ENCODE peak calls at places on chromosomes 5 and 9, in ten cellular contexts. P, J, I, C, D, K, Y, Q, X and Z are unnamed samples.

GRCh38 chr5:170986598-170986997 is 124.8 kb downstream of the RANBP17 start:
- DNase-seq in P (no peak), X (no peak), Y (no peak), Q (peak; percentile 44), K (no peak), I (no peak), D (peak; percentile 72), C (no peak), J (peak; percentile 35), Z (no peak)

GRCh38 chr9:92728831-92729734 is 35.5 kb downstream of the BICD2 start:
- DNase-seq in Q (peak; percentile 36), D (peak; percentile 38), J (no peak), I (no peak), C (no peak), X (peak; percentile 81), K (no peak), P (peak; percentile 18), Y (no peak), Z (no peak)

GRCh38 chr5:171703116-171703515 is 82.5 kb upstream of the SMIM23 start:
- DNase-seq in P (no peak), Y (no peak), I (no peak), D (no peak), K (no peak), J (no peak), C (no peak), X (no peak), Q (no peak), Z (no peak)

GRCh38 chr5:54087436-54087835 is 222.9 kb downstream of the ARL15 start:
- DNase-seq in Y (no peak), C (no peak), P (no peak), X (no peak), J (no peak), K (no peak), Q (peak; percentile 83), D (peak; percentile 91), I (no peak), Z (no peak)

GRCh38 chr9:137801023-137801319 is 76.6 kb upstream of the CACNA1B start:
- DNase-seq in X (no peak), D (no peak), C (no peak), J (no peak), P (no peak), Y (no peak), I (no peak), Q (no peak), K (no peak), Z (no peak)

GRCh38 chr9:99851028-99851822 is 29.5 kb downstream of the NR4A3 start:
- DNase-seq in D (no peak), K (no peak), X (peak; percentile 50), C (no peak), I (no peak), Q (no peak), P (no peak), J (no peak), Y (no peak), Z (no peak)

GRCh38 chr5:109914906-109915305 is 225.2 kb downstream of the MAN2A1 start:
- DNase-seq in K (no peak), Q (no peak), C (no peak), J (no peak), P (no peak), Y (no peak), D (no peak), I (no peak), X (no peak), Z (no peak)

GRCh38 chr9:116979461-116979860 is 292.4 kb downstream of the TRIM32 start:
- DNase-seq in Q (no peak), D (no peak), Y (no peak), C (no peak), P (no peak), X (no peak), K (no peak), J (peak; percentile 29), I (no peak), Z (no peak)

GRCh38 chr5:59093329-59093728 is 510.5 kb downstream of the RAB3C start:
- DNase-seq in X (no peak), I (no peak), J (peak; percentile 68), C (no peak), Q (no peak), D (peak; percentile 39), Y (no peak), K (no peak), P (no peak), Z (no peak)

GRCh38 chr9:121822093-121823085 is 171.0 kb downstream of the DAB2IP start:
- DNase-seq in C (no peak), Y (no peak), X (no peak), P (no peak), K (no peak), Q (no peak), D (no peak), J (no peak), I (no peak), Z (no peak)

GRCh38 chr5:123717139-123717538 is 205.2 kb downstream of the CSNK1G3 start:
- DNase-seq in Y (no peak), K (no peak), X (no peak), Q (peak; percentile 36), J (no peak), C (no peak), D (peak; percentile 66), I (no peak), P (no peak), Z (no peak)

GRCh38 chr5:113271753-113272454 is 162.9 kb downstream of the TSSK1B start:
- DNase-seq in D (peak; percentile 39), P (no peak), C (no peak), Y (no peak), J (no peak), K (no peak), I (no peak), X (no peak), Q (no peak), Z (no peak)

GRCh38 chr5:10396552-10396951 is 43.1 kb downstream of the MARCHF6 start:
- DNase-seq in P (no peak), Y (no peak), I (no peak), C (no peak), D (no peak), Q (no peak), X (no peak), K (no peak), J (no peak), Z (no peak)

GRCh38 chr9:89021154-89021803 is 30.0 kb downstream of the S1PR3 start:
- DNase-seq in Y (no peak), C (peak; percentile 73), X (no peak), J (peak; percentile 61), K (peak; percentile 65), P (peak; percentile 80), D (peak; percentile 82), I (no peak), Q (peak; percentile 89), Z (no peak)

GRCh38 chr9:108913391-108913790 is 20.5 kb downstream of the ELP1 start:
- DNase-seq in Y (no peak), I (no peak), K (no peak), D (peak; percentile 85), J (no peak), X (no peak), P (no peak), Q (no peak), C (no peak), Z (no peak)

GRCh38 chr9:131697097-131697496 is 42.8 kb downstream of the RAPGEF1 start:
- DNase-seq in Q (no peak), D (peak; percentile 78), P (peak; percentile 77), K (no peak), J (no peak), X (no peak), C (peak; percentile 53), Y (no peak), I (no peak), Z (no peak)

GRCh38 chr5:168162464-168162863 is 129.0 kb upstream of the WWC1 start:
- DNase-seq in Y (no peak), C (no peak), Q (no peak), X (no peak), J (no peak), P (peak; percentile 23), K (no peak), D (no peak), I (no peak), Z (no peak)

GRCh38 chr9:129108805-129109370 is 1.7 kb downstream of the CRAT start:
- DNase-seq in K (peak; percentile 37), P (no peak), C (peak; percentile 38), I (no peak), X (no peak), J (no peak), Y (no peak), Q (no peak), D (no peak), Z (no peak)

GRCh38 chr5:71874521-71874920 is 155.4 kb downstream of the CARTPT start:
- DNase-seq in Y (no peak), J (no peak), D (no peak), X (no peak), Q (no peak), P (no peak), I (no peak), K (no peak), C (no peak), Z (no peak)

GRCh38 chr5:95237324-95237723 is 47.6 kb downstream of the MCTP1 start:
- DNase-seq in K (no peak), I (no peak), D (peak; percentile 14), C (no peak), J (no peak), X (no peak), Y (no peak), P (no peak), Q (no peak), Z (no peak)
- TF ChIP-seq CTCF in K (no peak), I (no peak), D (peak; percentile 25), C (no peak), J (no peak), X (no peak), Y (no peak), P (no peak), Q (no peak), Z (no peak)

GRCh38 chr5:125602184-125602583 is 821.0 kb upstream of the GRAMD2B start:
- DNase-seq in I (no peak), X (no peak), J (no peak), P (no peak), Q (no peak), C (no peak), D (no peak), K (no peak), Y (no peak), Z (no peak)
- TF ChIP-seq CTCF in I (no peak), X (no peak), J (no peak), P (no peak), Q (no peak), C (no peak), D (no peak), K (no peak), Y (no peak), Z (no peak)

DNA sequence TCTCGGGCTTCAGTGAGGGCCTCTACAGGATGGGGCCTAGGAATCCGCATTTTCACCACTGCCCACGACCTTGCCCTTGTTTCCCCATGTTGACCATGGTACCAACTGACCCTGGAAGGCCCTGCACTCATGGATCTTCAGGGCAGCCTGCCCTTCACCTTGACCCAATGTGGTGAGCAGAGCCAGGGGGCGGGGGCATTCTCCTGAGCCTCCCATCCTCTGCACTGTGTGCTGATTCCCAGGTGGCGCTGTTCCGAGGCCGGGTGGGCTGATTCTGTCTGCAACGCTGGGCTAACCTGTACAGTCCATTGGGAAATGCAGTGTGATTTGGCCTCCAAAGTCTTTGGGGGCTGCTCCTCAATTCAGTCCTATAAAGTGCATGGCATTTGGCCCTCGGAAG is 68.7 kb downstream of the SHB start:
- DNase-seq in D (no peak), Q (no peak), K (no peak), Y (no peak), I (no peak), J (no peak), C (no peak), X (no peak), P (no peak), Z (no peak)
- TF ChIP-seq CTCF in D (no peak), Q (peak; percentile 51), K (no peak), Y (no peak), I (no peak), J (no peak), C (no peak), X (no peak), P (no peak), Z (no peak)

GRCh38 chr9:34712140-34712539 is 2.2 kb upstream of the CCL21 start:
- DNase-seq in J (no peak), C (no peak), D (no peak), Q (no peak), P (no peak), Y (no peak), X (no peak), K (no peak), I (no peak), Z (no peak)
- TF ChIP-seq CTCF in J (no peak), C (no peak), D (no peak), Q (no peak), P (no peak), Y (no peak), X (no peak), K (no peak), I (no peak), Z (no peak)